ENCODE peak calls at places on chromosomes 13 and 19, in eight cellular contexts. G is caudate nucleus, S is AG09319, H is MV-4-11, V is HT1080, J is stromal cell of bone marrow, M is SJCRH30, P is KBM-7. W is an unnamed sample.

GRCh38 chr13:27797228-27797624 is 4.9 kb downstream of the GSX1 start:
- DNase-seq in G (no peak), S (no peak), H (no peak), V (peak; percentile 46), J (no peak), M (no peak), P (no peak), W (no peak)

GRCh38 chr13:68009546-68009945 is 779.4 kb upstream of the PCDH9 start:
- DNase-seq in G (no peak), S (no peak), H (no peak), V (no peak), J (no peak), M (no peak), P (no peak), W (no peak)

GRCh38 chr19:58181902-58182576 is 822 bp upstream of the ZNF274 start:
- DNase-seq in G (no peak), S (no peak), H (peak; percentile 82), V (peak; percentile 57), J (no peak), M (peak; percentile 67), P (peak; percentile 83), W (peak; percentile 39)

GRCh38 chr19:49889687-49890348 is 6.9 kb downstream of the IL4I1 start:
- DNase-seq in G (peak; percentile 14), S (no peak), H (no peak), V (no peak), J (peak; percentile 31), M (no peak), P (no peak), W (peak; percentile 49)

GRCh38 chr13:79519252-79519651 is 38.3 kb downstream of the NDFIP2 start:
- DNase-seq in G (no peak), S (no peak), H (peak; percentile 40), V (no peak), J (no peak), M (no peak), P (no peak), W (no peak)

GRCh38 chr19:49999371-50000010 is 25.7 kb downstream of the VRK3 start:
- DNase-seq in G (no peak), S (no peak), H (no peak), V (no peak), J (no peak), M (no peak), P (no peak), W (no peak)

GRCh38 chr13:31046711-31047279 is 114.3 kb downstream of the TEX26 start:
- DNase-seq in G (no peak), S (no peak), H (no peak), V (no peak), J (no peak), M (peak; percentile 89), P (no peak), W (no peak)

GRCh38 chr13:108084840-108085239 is 130.5 kb downstream of the LIG4 start:
- DNase-seq in G (no peak), S (no peak), H (no peak), V (no peak), J (no peak), M (no peak), P (no peak), W (no peak)

GRCh38 chr19:15332311-15332996 is at the start of gene BRD4:
- DNase-seq in G (peak; percentile 49), S (no peak), H (peak; percentile 35), V (no peak), J (no peak), M (peak; percentile 75), P (peak; percentile 34), W (peak; percentile 45)

GRCh38 chr19:15194938-15195337 is 5.9 kb downstream of the NOTCH3 start:
- DNase-seq in G (no peak), S (no peak), H (peak; percentile 60), V (no peak), J (peak; percentile 79), M (no peak), P (no peak), W (no peak)

GRCh38 chr19:46372901-46373572 is 26.1 kb downstream of the PPP5C start:
- DNase-seq in G (no peak), S (no peak), H (no peak), V (peak; percentile 59), J (no peak), M (no peak), P (no peak), W (no peak)

GRCh38 chr19:33456076-33456844 is 65.3 kb downstream of the PEPD start:
- DNase-seq in G (no peak), S (no peak), H (no peak), V (no peak), J (no peak), M (no peak), P (no peak), W (no peak)

GRCh38 chr13:74444161-74444571 is 310.0 kb upstream of the KLF12 start:
- DNase-seq in G (no peak), S (no peak), H (no peak), V (peak; percentile 33), J (no peak), M (no peak), P (no peak), W (no peak)

GRCh38 chr19:51727349-51727880 is 3.6 kb upstream of the HAS1 start:
- DNase-seq in G (no peak), S (no peak), H (no peak), V (peak; percentile 56), J (peak; percentile 78), M (peak; percentile 28), P (no peak), W (no peak)

GRCh38 chr13:105410602-105411001 is 1124.9 kb downstream of the EFNB2 start:
- DNase-seq in G (peak; percentile 19), S (no peak), H (peak; percentile 15), V (peak; percentile 16), J (peak; percentile 9), M (peak; percentile 12), P (peak; percentile 6), W (no peak)

GRCh38 chr13:20831933-20832332 is 58.2 kb upstream of the EEF1AKMT1 start:
- DNase-seq in G (no peak), S (no peak), H (no peak), V (no peak), J (no peak), M (peak; percentile 22), P (no peak), W (no peak)

GRCh38 chr13:52779028-52779612 is 39.5 kb upstream of the CNMD start:
- DNase-seq in G (no peak), S (no peak), H (no peak), V (no peak), J (no peak), M (peak; percentile 86), P (no peak), W (no peak)

GRCh38 chr19:13008926-13009787 is 13.9 kb downstream of the NFIX start:
- DNase-seq in G (no peak), S (no peak), H (no peak), V (no peak), J (no peak), M (no peak), P (no peak), W (no peak)

GRCh38 chr13:112733112-112733511 is 43.3 kb downstream of the ATP11A start:
- DNase-seq in G (no peak), S (no peak), H (no peak), V (no peak), J (no peak), M (no peak), P (no peak), W (no peak)

GRCh38 chr13:114121496-114122466 is 10.6 kb downstream of the RASA3 start:
- DNase-seq in G (no peak), S (no peak), H (no peak), V (no peak), J (no peak), M (no peak), P (no peak), W (no peak)

GRCh38 chr19:4371209-4371897 is 28.0 kb downstream of the MPND start:
- DNase-seq in G (no peak), S (no peak), H (no peak), V (no peak), J (no peak), M (no peak), P (no peak), W (no peak)

GRCh38 chr13:47896546-47896945 is 104.5 kb downstream of the SUCLA2 start:
- DNase-seq in G (no peak), S (no peak), H (no peak), V (no peak), J (no peak), M (no peak), P (no peak), W (no peak)

GRCh38 chr13:36101157-36101556 is 30.0 kb downstream of the DCLK1 start:
- DNase-seq in G (no peak), S (no peak), H (no peak), V (no peak), J (no peak), M (peak; percentile 10), P (no peak), W (no peak)

GRCh38 chr19:13007292-13008045 is 12.2 kb downstream of the NFIX start:
- DNase-seq in G (no peak), S (no peak), H (no peak), V (no peak), J (no peak), M (no peak), P (no peak), W (no peak)

GRCh38 chr13:99985886-99986527 is 4.4 kb downstream of the ZIC2 start:
- DNase-seq in G (no peak), S (no peak), H (no peak), V (no peak), J (no peak), M (no peak), P (no peak), W (no peak)

GRCh38 chr19:3644351-3645066 is 17.9 kb upstream of the CACTIN start:
- DNase-seq in G (peak; percentile 90), S (no peak), H (no peak), V (no peak), J (no peak), M (peak; percentile 62), P (no peak), W (no peak)

GRCh38 chr13:60282708-60283107 is 114.3 kb upstream of the TDRD3 start:
- DNase-seq in G (no peak), S (no peak), H (no peak), V (no peak), J (no peak), M (no peak), P (no peak), W (no peak)

GRCh38 chr13:113110852-113111315 is 5.3 kb downstream of the F7 start:
- DNase-seq in G (no peak), S (no peak), H (no peak), V (no peak), J (no peak), M (no peak), P (no peak), W (peak; percentile 14)

GRCh38 chr19:56107626-56108351 is 13.3 kb downstream of the ZNF787 start:
- DNase-seq in G (no peak), S (no peak), H (no peak), V (no peak), J (no peak), M (no peak), P (no peak), W (no peak)

GRCh38 chr19:45016388-45017314 is 15.4 kb downstream of the RELB start:
- DNase-seq in G (peak; percentile 60), S (peak; percentile 51), H (peak; percentile 98), V (peak; percentile 82), J (peak; percentile 73), M (peak; percentile 73), P (peak; percentile 86), W (peak; percentile 48)

GRCh38 chr13:70893832-70894231 is 785.6 kb upstream of the KLHL1 start:
- DNase-seq in G (no peak), S (no peak), H (peak; percentile 96), V (peak; percentile 47), J (no peak), M (no peak), P (peak; percentile 1), W (no peak)

GRCh38 chr19:15812059-15812722 is 3.3 kb downstream of the OR10H1 start:
- DNase-seq in G (no peak), S (no peak), H (peak; percentile 36), V (peak; percentile 13), J (no peak), M (no peak), P (no peak), W (no peak)

GRCh38 chr19:23515551-23515950 is 120.3 kb upstream of the ZNF91 start:
- DNase-seq in G (no peak), S (no peak), H (no peak), V (no peak), J (no peak), M (no peak), P (no peak), W (no peak)

GRCh38 chr19:46420056-46420455 is 6.7 kb upstream of the CCDC8 start:
- DNase-seq in G (no peak), S (no peak), H (no peak), V (no peak), J (no peak), M (no peak), P (no peak), W (no peak)

W was measured in activated CD8-positive, alpha-beta memory T cell treated with anti-CD3 and anti-CD28 coated beads for 4 hours.